ENCODE peak calls at places on chromosomes 12 and 14, in ten cellular contexts. One of them, this sample, is unnamed.

GRCh38 chr14:95679995-95680735 is 6.1 kb upstream of the TCL1B start:
- DNase-seq in M059J: no peak
- DNase-seq in NCI-H2107: peak
- DNase-seq in neuronal stem cell: no peak
- DNase-seq in brain microvascular endothelial cell: no peak
- DNase-seq in WTC11: no peak
- DNase-seq in NCI-H1694: no peak
- DNase-seq in T1000: no peak
- DNase-seq in fibroblast of gingiva: no peak
- DNase-seq in pancreas: no peak
- DNase-seq in this sample: no peak

GRCh38 chr12:256958-257357 is 5.7 kb downstream of the SLC6A13 start:
- DNase-seq in NCI-H2107: no peak
- DNase-seq in WTC11: no peak
- DNase-seq in NCI-H1694: no peak
- DNase-seq in pancreas: no peak
- DNase-seq in T1000: no peak
- DNase-seq in fibroblast of gingiva: no peak
- DNase-seq in neuronal stem cell: no peak
- DNase-seq in M059J: no peak
- DNase-seq in brain microvascular endothelial cell: no peak
- DNase-seq in this sample: no peak

GRCh38 chr14:77917802-77918201 is 117.9 kb downstream of the ADCK1 start:
- DNase-seq in neuronal stem cell: no peak
- DNase-seq in NCI-H2107: no peak
- DNase-seq in WTC11: no peak
- DNase-seq in NCI-H1694: no peak
- DNase-seq in M059J: no peak
- DNase-seq in brain microvascular endothelial cell: no peak
- DNase-seq in T1000: no peak
- DNase-seq in pancreas: no peak
- DNase-seq in fibroblast of gingiva: no peak
- DNase-seq in this sample: no peak

GRCh38 chr12:47949441-47950341 is 13.7 kb upstream of the TMEM106C start:
- DNase-seq in NCI-H2107: no peak
- DNase-seq in WTC11: peak
- DNase-seq in fibroblast of gingiva: peak
- DNase-seq in M059J: peak
- DNase-seq in pancreas: peak
- DNase-seq in T1000: peak
- DNase-seq in NCI-H1694: peak
- DNase-seq in brain microvascular endothelial cell: peak
- DNase-seq in neuronal stem cell: peak
- DNase-seq in this sample: peak

GRCh38 chr14:69073925-69074324 is 79.0 kb downstream of the DCAF5 start:
- DNase-seq in M059J: no peak
- DNase-seq in T1000: no peak
- DNase-seq in WTC11: no peak
- DNase-seq in NCI-H1694: no peak
- DNase-seq in neuronal stem cell: no peak
- DNase-seq in NCI-H2107: no peak
- DNase-seq in pancreas: no peak
- DNase-seq in brain microvascular endothelial cell: no peak
- DNase-seq in fibroblast of gingiva: no peak
- DNase-seq in this sample: no peak

GRCh38 chr12:113796852-113797534 is 169.1 kb downstream of the RBM19 start:
- DNase-seq in WTC11: no peak
- DNase-seq in fibroblast of gingiva: no peak
- DNase-seq in pancreas: no peak
- DNase-seq in M059J: no peak
- DNase-seq in brain microvascular endothelial cell: no peak
- DNase-seq in NCI-H2107: no peak
- DNase-seq in NCI-H1694: no peak
- DNase-seq in neuronal stem cell: no peak
- DNase-seq in T1000: no peak
- DNase-seq in this sample: no peak

GRCh38 chr14:70858641-70859040 is 48.6 kb upstream of the PCNX1 start:
- DNase-seq in T1000: no peak
- DNase-seq in pancreas: no peak
- DNase-seq in neuronal stem cell: no peak
- DNase-seq in M059J: no peak
- DNase-seq in fibroblast of gingiva: no peak
- DNase-seq in NCI-H2107: no peak
- DNase-seq in WTC11: peak
- DNase-seq in brain microvascular endothelial cell: no peak
- DNase-seq in NCI-H1694: no peak
- DNase-seq in this sample: no peak

GRCh38 chr14:39469094-39469710 is 37.0 kb upstream of the FBXO33 start:
- DNase-seq in T1000: no peak
- DNase-seq in brain microvascular endothelial cell: no peak
- DNase-seq in M059J: no peak
- DNase-seq in neuronal stem cell: no peak
- DNase-seq in WTC11: peak
- DNase-seq in NCI-H2107: no peak
- DNase-seq in pancreas: no peak
- DNase-seq in NCI-H1694: no peak
- DNase-seq in fibroblast of gingiva: no peak
- DNase-seq in this sample: no peak

GRCh38 chr12:85130631-85131030 is 94.5 kb downstream of the LRRIQ1 start:
- DNase-seq in T1000: no peak
- DNase-seq in neuronal stem cell: no peak
- DNase-seq in pancreas: no peak
- DNase-seq in fibroblast of gingiva: no peak
- DNase-seq in WTC11: no peak
- DNase-seq in NCI-H1694: no peak
- DNase-seq in brain microvascular endothelial cell: no peak
- DNase-seq in NCI-H2107: no peak
- DNase-seq in M059J: no peak
- DNase-seq in this sample: peak